ENCODE peak calls at places on chromosome 12, in seven cellular contexts. N is sigmoid colon, M is epithelial cell of esophagus, U is heart right ventricle, T is HFF-Myc, X is heart left ventricle, O is lower leg skin. B is an unnamed sample.

GRCh38 chr12:112347521-112347920 is 34.7 kb downstream of the HECTD4 start:
- DNase-seq in X (no peak), O (no peak), T (peak), M (peak), U (no peak), N (no peak), B (peak)

GRCh38 chr12:6372403-6373003 is 2.9 kb downstream of the SCNN1A start:
- DNase-seq in U (no peak), O (peak), X (no peak), T (peak), M (peak), N (peak), B (peak)

GRCh38 chr12:19263666-19264065 is 134.1 kb downstream of the PLEKHA5 start:
- DNase-seq in T (no peak), O (no peak), M (no peak), U (no peak), N (no peak), X (no peak), B (no peak)

GRCh38 chr12:89372584-89373370 is 20.5 kb upstream of the DUSP6 start:
- DNase-seq in U (no peak), O (no peak), T (no peak), M (peak), X (no peak), N (no peak), B (no peak)

GRCh38 chr12:76450690-76451089 is 102.5 kb upstream of the BBS10 start:
- DNase-seq in O (no peak), M (peak), U (no peak), T (no peak), X (no peak), N (no peak), B (peak)

GRCh38 chr12:118361889-118362288 is 10.8 kb downstream of the TAOK3 start:
- DNase-seq in T (no peak), U (no peak), X (no peak), N (no peak), O (no peak), M (no peak), B (no peak)

GRCh38 chr12:60805340-60805739 is 1209.5 kb downstream of the SLC16A7 start:
- DNase-seq in T (no peak), M (peak), U (no peak), N (no peak), X (no peak), O (no peak), B (no peak)

GRCh38 chr12:131223791-131224567 is 270.3 kb downstream of the ADGRD1 start:
- DNase-seq in N (peak), M (no peak), T (no peak), U (no peak), O (no peak), X (no peak), B (no peak)

GRCh38 chr12:115811066-115811465 is 466.4 kb downstream of the MED13L start:
- DNase-seq in O (no peak), U (no peak), N (no peak), X (no peak), M (no peak), T (peak), B (no peak)

GRCh38 chr12:53481957-53482586 is 17.2 kb downstream of the MAP3K12 start:
- DNase-seq in N (peak), O (no peak), U (no peak), M (peak), X (no peak), T (no peak), B (no peak)

GRCh38 chr12:78933014-78933413 is 68.4 kb downstream of the SYT1 start:
- DNase-seq in X (no peak), M (peak), U (no peak), N (no peak), T (no peak), O (no peak), B (peak)

GRCh38 chr12:6944381-6945186 is 762 bp downstream of the C12orf57 start:
- DNase-seq in X (peak), N (peak), M (peak), T (no peak), U (peak), O (peak), B (peak)

GRCh38 chr12:94147991-94148840 is at the start of gene PLXNC1:
- DNase-seq in M (peak), O (peak), X (peak), U (peak), T (no peak), N (no peak), B (peak)

GRCh38 chr12:106205208-106206069 is 42.4 kb downstream of the CKAP4 start:
- DNase-seq in T (no peak), O (no peak), X (peak), N (no peak), U (peak), M (peak), B (no peak)

GRCh38 chr12:125092872-125093680 is 27.8 kb downstream of the AACS start:
- DNase-seq in O (no peak), N (no peak), U (no peak), X (peak), T (peak), M (peak), B (peak)

GRCh38 chr12:112349440-112349839 is 32.8 kb downstream of the HECTD4 start:
- DNase-seq in U (no peak), X (no peak), M (no peak), O (no peak), N (no peak), T (no peak), B (peak)

GRCh38 chr12:114668905-114669304 is 15.1 kb downstream of the TBX3 start:
- DNase-seq in N (no peak), M (no peak), X (no peak), T (no peak), U (no peak), O (no peak), B (no peak)

GRCh38 chr12:21451529-21451928 is 14.1 kb downstream of the PYROXD1 start:
- DNase-seq in M (no peak), U (no peak), O (no peak), X (no peak), T (no peak), N (no peak), B (peak)
- TF ChIP-seq CTCF in M (no peak), U (no peak), O (no peak), X (no peak), T (no peak), N (no peak), B (no peak)

DNA sequence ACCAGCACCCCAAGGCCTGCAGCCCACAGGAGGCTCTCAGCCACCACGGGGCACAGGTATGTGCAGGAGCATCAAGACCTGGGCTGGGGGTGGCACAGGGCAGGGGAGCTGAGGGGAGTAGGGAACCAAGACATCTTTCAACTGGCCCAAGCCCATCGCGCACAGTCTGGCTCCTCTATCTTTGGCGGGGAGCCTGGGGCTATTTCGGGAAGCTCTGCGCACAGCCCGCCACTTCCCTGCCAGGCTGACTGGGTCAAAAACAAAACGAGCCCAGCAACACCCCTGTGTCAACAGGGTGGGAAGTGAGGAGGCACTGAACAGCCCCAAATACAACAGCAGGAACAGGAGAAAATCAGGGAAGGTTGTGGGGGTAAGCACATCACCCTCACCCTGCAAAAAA is 83.9 kb downstream of the ARL6IP4 start:
- DNase-seq in O (no peak), M (no peak), T (no peak), N (peak), X (peak), U (peak), B (no peak)
- H3K4me3 ChIP-seq in O (no peak), M (no peak), T (no peak), N (no peak), X (no peak), U (no peak), B (no peak)

GRCh38 chr12:20483776-20484175 is 115.4 kb downstream of the PDE3A start:
- DNase-seq in N (no peak), O (no peak), M (no peak), U (no peak), X (no peak), T (no peak), B (peak)

GRCh38 chr12:20489645-20490044 is 121.3 kb downstream of the PDE3A start:
- DNase-seq in O (no peak), M (no peak), N (no peak), U (no peak), X (no peak), T (no peak), B (peak)

GRCh38 chr12:20487519-20487918 is 119.2 kb downstream of the PDE3A start:
- DNase-seq in U (no peak), X (no peak), T (no peak), M (no peak), O (no peak), N (no peak), B (peak)

GRCh38 chr12:20482680-20483079 is 114.3 kb downstream of the PDE3A start:
- DNase-seq in N (no peak), O (no peak), M (no peak), X (no peak), U (no peak), T (no peak), B (no peak)

GRCh38 chr12:20486233-20486632 is 117.9 kb downstream of the PDE3A start:
- DNase-seq in T (no peak), O (no peak), N (no peak), U (no peak), M (no peak), X (no peak), B (peak)
- TF ChIP-seq CTCF in T (peak), O (no peak), N (no peak), U (no peak), M (no peak), X (no peak), B (peak)

DNA sequence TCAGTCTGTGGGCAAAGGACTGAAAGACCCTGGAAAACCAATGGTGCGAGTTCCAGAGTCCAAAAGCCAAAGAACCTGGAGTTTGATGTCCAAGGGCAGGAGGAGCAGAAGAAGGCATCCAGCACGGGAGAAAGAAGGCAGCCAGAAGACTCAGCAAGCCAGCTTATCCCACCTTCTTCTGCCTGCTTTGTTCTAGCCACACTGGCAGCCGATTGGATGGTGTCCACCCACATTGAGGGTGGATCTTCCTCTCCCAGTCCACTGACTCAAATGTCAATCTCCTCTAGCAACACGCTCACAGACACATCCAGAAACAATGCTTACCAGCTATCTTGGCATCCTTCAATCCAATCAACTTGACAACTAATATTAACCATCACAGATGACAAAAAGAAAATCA is 57.2 kb upstream of the CAPRIN2 start:
- DNase-seq in U (no peak), X (no peak), O (no peak), N (no peak), M (no peak), T (no peak), B (no peak)
- H3K4me3 ChIP-seq in U (no peak), X (no peak), O (no peak), N (no peak), M (no peak), T (no peak), B (no peak)

B was measured in fibroblast of mammary gland.